ENCODE peak calls at places on chromosome 5, in five cellular contexts. V is choroid plexus epithelial cell, C is putamen, U is spleen, E is endothelial cell. S is an unnamed sample.

GRCh38 chr5:6578676-6579343 is 54.0 kb downstream of the NSUN2 start:
- DNase-seq in V (no peak), C (no peak), U (no peak), E (no peak), S (no peak)

GRCh38 chr5:137148128-137148527 is 351.0 kb downstream of the SPOCK1 start:
- DNase-seq in V (no peak), C (no peak), U (no peak), E (no peak), S (no peak)

GRCh38 chr5:10580531-10581423 is 16.9 kb downstream of the ANKRD33B start:
- DNase-seq in V (no peak), C (no peak), U (peak), E (no peak), S (no peak)

GRCh38 chr5:178563621-178564020 is 26.6 kb downstream of the COL23A1 start:
- DNase-seq in V (no peak), C (no peak), U (no peak), E (no peak), S (no peak)

GRCh38 chr5:169098331-169099121 is 202.4 kb downstream of the SLIT3 start:
- DNase-seq in V (no peak), C (no peak), U (no peak), E (no peak), S (no peak)

GRCh38 chr5:172593306-172593705 is 47.8 kb upstream of the NEURL1B start:
- DNase-seq in V (no peak), C (no peak), U (no peak), E (no peak), S (no peak)

GRCh38 chr5:157248771-157249475 is 17.0 kb upstream of the CYFIP2 start:
- DNase-seq in V (no peak), C (no peak), U (no peak), E (no peak), S (peak)

GRCh38 chr5:43037929-43038510 is 2.1 kb downstream of the ANXA2R start:
- DNase-seq in V (peak), C (no peak), U (no peak), E (no peak), S (no peak)

GRCh38 chr5:83042507-83042906 is 34.7 kb downstream of the TMEM167A start:
- DNase-seq in V (no peak), C (no peak), U (no peak), E (no peak), S (no peak)

GRCh38 chr5:154756203-154756870 is 1.2 kb downstream of the LARP1 start:
- DNase-seq in V (peak), C (no peak), U (peak), E (peak), S (peak)

GRCh38 chr5:136036991-136037705 is 8.4 kb downstream of the TGFBI start:
- DNase-seq in V (peak), C (no peak), U (peak), E (no peak), S (no peak)

GRCh38 chr5:31626156-31626555 is 12.8 kb upstream of the PDZD2 start:
- DNase-seq in V (no peak), C (no peak), U (no peak), E (no peak), S (no peak)

GRCh38 chr5:124957063-124957462 is 210.6 kb upstream of the ZNF608 start:
- DNase-seq in V (no peak), C (no peak), U (no peak), E (no peak), S (no peak)

GRCh38 chr5:82512025-82512424 is 233.9 kb upstream of the RPS23 start:
- DNase-seq in V (peak), C (no peak), U (no peak), E (no peak), S (no peak)

GRCh38 chr5:178431777-178432155 is 158.4 kb downstream of the COL23A1 start:
- DNase-seq in V (no peak), C (no peak), U (no peak), E (no peak), S (no peak)

GRCh38 chr5:179140293-179140692 is 80.1 kb downstream of the ZNF354C start:
- DNase-seq in V (no peak), C (no peak), U (no peak), E (no peak), S (no peak)

GRCh38 chr5:174384509-174384947 is 339.0 kb downstream of the NSG2 start:
- DNase-seq in V (peak), C (no peak), U (no peak), E (no peak), S (no peak)

GRCh38 chr5:133383580-133383939 is 228.8 kb downstream of the FSTL4 start:
- DNase-seq in V (no peak), C (no peak), U (no peak), E (no peak), S (no peak)

GRCh38 chr5:150587830-150588494 is 52.5 kb upstream of the SYNPO start:
- DNase-seq in V (peak), C (no peak), U (peak), E (no peak), S (no peak)

GRCh38 chr5:3336666-3337065 is 259.0 kb upstream of the IRX1 start:
- DNase-seq in V (no peak), C (no peak), U (no peak), E (no peak), S (no peak)

GRCh38 chr5:115531380-115531779 is 13.2 kb downstream of the FEM1C start:
- DNase-seq in V (no peak), C (no peak), U (no peak), E (no peak), S (no peak)

GRCh38 chr5:76426391-76426802 is 23.3 kb downstream of the IQGAP2 start:
- DNase-seq in V (no peak), C (no peak), U (no peak), E (peak), S (no peak)

GRCh38 chr5:37738057-37738691 is 101.7 kb downstream of the GDNF start:
- DNase-seq in V (peak), C (no peak), U (no peak), E (no peak), S (no peak)